ENCODE peak calls at places on chromosomes 4 and X, in seven cellular contexts. One of them, this sample, is unnamed.

GRCh38 chrX:68550193-68550592 is 51.3 kb downstream of the YIPF6 start:
- DNase-seq in activated CD4-positive, CD25-positive, alpha-beta regulatory T cell treated with anti-CD3 and anti-CD28 coated beads, Interleukin-2, amount 50 U/mL, for 72 hours: no peak
- DNase-seq in epithelial cell of proximal tubule: no peak
- DNase-seq in MG63: no peak
- DNase-seq in CD8-positive, alpha-beta memory T cell: no peak
- DNase-seq in NB4: no peak
- DNase-seq in kidney tubule cell: no peak
- DNase-seq in this sample: no peak

GRCh38 chr4:186820371-186820990 is 96.8 kb upstream of the FAT1 start:
- DNase-seq in CD8-positive, alpha-beta memory T cell: no peak
- DNase-seq in epithelial cell of proximal tubule: no peak
- DNase-seq in MG63: peak; percentile 39
- DNase-seq in activated CD4-positive, CD25-positive, alpha-beta regulatory T cell treated with anti-CD3 and anti-CD28 coated beads, Interleukin-2, amount 50 U/mL, for 72 hours: no peak
- DNase-seq in NB4: no peak
- DNase-seq in kidney tubule cell: peak; percentile 63
- DNase-seq in this sample: no peak

GRCh38 chr4:85725727-85726170 is 250.8 kb downstream of the ARHGAP24 start:
- DNase-seq in MG63: peak; percentile 9
- DNase-seq in activated CD4-positive, CD25-positive, alpha-beta regulatory T cell treated with anti-CD3 and anti-CD28 coated beads, Interleukin-2, amount 50 U/mL, for 72 hours: no peak
- DNase-seq in kidney tubule cell: peak; percentile 34
- DNase-seq in NB4: peak; percentile 81
- DNase-seq in CD8-positive, alpha-beta memory T cell: no peak
- DNase-seq in epithelial cell of proximal tubule: peak; percentile 9
- DNase-seq in this sample: no peak

GRCh38 chr4:18937746-18938145 is 916.2 kb upstream of the LCORL start:
- DNase-seq in kidney tubule cell: no peak
- DNase-seq in activated CD4-positive, CD25-positive, alpha-beta regulatory T cell treated with anti-CD3 and anti-CD28 coated beads, Interleukin-2, amount 50 U/mL, for 72 hours: no peak
- DNase-seq in CD8-positive, alpha-beta memory T cell: no peak
- DNase-seq in epithelial cell of proximal tubule: no peak
- DNase-seq in MG63: no peak
- DNase-seq in NB4: no peak
- DNase-seq in this sample: no peak

GRCh38 chrX:119783026-119783425 is 8.4 kb downstream of the RPL39 start:
- DNase-seq in kidney tubule cell: no peak
- DNase-seq in NB4: peak; percentile 60
- DNase-seq in CD8-positive, alpha-beta memory T cell: no peak
- DNase-seq in epithelial cell of proximal tubule: no peak
- DNase-seq in activated CD4-positive, CD25-positive, alpha-beta regulatory T cell treated with anti-CD3 and anti-CD28 coated beads, Interleukin-2, amount 50 U/mL, for 72 hours: no peak
- DNase-seq in MG63: no peak
- DNase-seq in this sample: no peak

GRCh38 chr4:17168571-17168970 is 270.1 kb upstream of the LDB2 start:
- DNase-seq in epithelial cell of proximal tubule: no peak
- DNase-seq in kidney tubule cell: peak; percentile 5
- DNase-seq in activated CD4-positive, CD25-positive, alpha-beta regulatory T cell treated with anti-CD3 and anti-CD28 coated beads, Interleukin-2, amount 50 U/mL, for 72 hours: no peak
- DNase-seq in CD8-positive, alpha-beta memory T cell: no peak
- DNase-seq in NB4: peak; percentile 90
- DNase-seq in MG63: peak; percentile 55
- DNase-seq in this sample: no peak

GRCh38 chrX:70769659-70770232 is 138.8 kb downstream of the TEX11 start:
- DNase-seq in epithelial cell of proximal tubule: no peak
- DNase-seq in CD8-positive, alpha-beta memory T cell: no peak
- DNase-seq in MG63: no peak
- DNase-seq in NB4: peak; percentile 5
- DNase-seq in activated CD4-positive, CD25-positive, alpha-beta regulatory T cell treated with anti-CD3 and anti-CD28 coated beads, Interleukin-2, amount 50 U/mL, for 72 hours: no peak
- DNase-seq in kidney tubule cell: peak; percentile 84
- DNase-seq in this sample: no peak

GRCh38 chr4:55398461-55398860 is 2.7 kb downstream of the TMEM165 start:
- DNase-seq in kidney tubule cell: peak; percentile 43
- DNase-seq in MG63: no peak
- DNase-seq in epithelial cell of proximal tubule: peak; percentile 51
- DNase-seq in NB4: no peak
- DNase-seq in activated CD4-positive, CD25-positive, alpha-beta regulatory T cell treated with anti-CD3 and anti-CD28 coated beads, Interleukin-2, amount 50 U/mL, for 72 hours: no peak
- DNase-seq in CD8-positive, alpha-beta memory T cell: no peak
- DNase-seq in this sample: no peak